ENCODE peak calls at places on chromosomes 5 and 9, in five cellular contexts. J is frontal cortex, H is nephron progenitor cell, Q is T follicular helper cell, X is HT-29. E is an unnamed sample.

GRCh38 chr9:113164536-113165300 is 13.9 kb downstream of the SLC31A2 start:
- DNase-seq in J (peak), H (no peak), Q (no peak), X (no peak), E (no peak)

GRCh38 chr5:142110046-142110531 is 1.5 kb downstream of the NDFIP1 start:
- DNase-seq in J (peak), H (peak), Q (no peak), X (peak), E (no peak)

GRCh38 chr9:6272229-6272597 is 56.0 kb upstream of the TPD52L3 start:
- DNase-seq in J (no peak), H (no peak), Q (no peak), X (no peak), E (no peak)

GRCh38 chr5:82352146-82352791 is 74.1 kb upstream of the RPS23 start:
- DNase-seq in J (no peak), H (no peak), Q (no peak), X (peak), E (no peak)

GRCh38 chr5:74316064-74316586 is 324.4 kb downstream of the ENC1 start:
- DNase-seq in J (no peak), H (peak), Q (no peak), X (peak), E (no peak)

GRCh38 chr5:172149073-172149472 is 39.0 kb downstream of the STK10 start:
- DNase-seq in J (no peak), H (no peak), Q (no peak), X (no peak), E (no peak)

GRCh38 chr9:98316445-98317133 is 61.1 kb upstream of the TBC1D2 start:
- DNase-seq in J (no peak), H (no peak), Q (no peak), X (no peak), E (no peak)

GRCh38 chr5:158313027-158313738 is 454.2 kb upstream of the CLINT1 start:
- DNase-seq in J (no peak), H (no peak), Q (no peak), X (no peak), E (no peak)

GRCh38 chr5:156640751-156641241 is 209.3 kb upstream of the PPP1R2B start:
- DNase-seq in J (no peak), H (no peak), Q (no peak), X (no peak), E (no peak)

GRCh38 chr5:133483406-133484090 is 128.8 kb downstream of the FSTL4 start:
- DNase-seq in J (no peak), H (no peak), Q (no peak), X (no peak), E (no peak)

GRCh38 chr5:129395247-129395646 is 64.9 kb upstream of the ADAMTS19 start:
- DNase-seq in J (no peak), H (no peak), Q (no peak), X (no peak), E (no peak)

GRCh38 chr9:2018764-2019548 is 3.8 kb downstream of the SMARCA2 start:
- DNase-seq in J (no peak), H (no peak), Q (no peak), X (peak), E (no peak)

GRCh38 chr5:7329712-7330111 is 66.2 kb upstream of the ADCY2 start:
- DNase-seq in J (no peak), H (no peak), Q (no peak), X (peak), E (no peak)

GRCh38 chr5:178711572-178711971 is 18.9 kb downstream of the ZNF354A start:
- DNase-seq in J (no peak), H (no peak), Q (no peak), X (no peak), E (no peak)

GRCh38 chr5:145835839-145836222 is 689 bp upstream of the PRELID2 start:
- DNase-seq in J (no peak), H (no peak), Q (no peak), X (no peak), E (no peak)

GRCh38 chr5:91059409-91059808 is 323.7 kb downstream of the ARRDC3 start:
- DNase-seq in J (no peak), H (no peak), Q (no peak), X (no peak), E (no peak)

GRCh38 chr9:109478665-109479380 is 19.3 kb downstream of the PTPN3 start:
- DNase-seq in J (no peak), H (no peak), Q (no peak), X (no peak), E (no peak)

GRCh38 chr9:72858089-72858912 is 94.6 kb downstream of the ALDH1A1 start:
- DNase-seq in J (no peak), H (peak), Q (no peak), X (peak), E (no peak)

GRCh38 chr5:56279979-56280378 is 46.8 kb upstream of the ANKRD55 start:
- DNase-seq in J (no peak), H (no peak), Q (no peak), X (no peak), E (no peak)

GRCh38 chr5:6634327-6634713 is 1.1 kb downstream of the SRD5A1 start:
- DNase-seq in J (no peak), H (no peak), Q (no peak), X (peak), E (no peak)

GRCh38 chr9:101485873-101486692 is 47.6 kb upstream of the RNF20 start:
- DNase-seq in J (peak), H (peak), Q (no peak), X (no peak), E (no peak)

GRCh38 chr5:17727212-17727611 is 93.0 kb downstream of the TAF11L14 start:
- DNase-seq in J (no peak), H (no peak), Q (no peak), X (no peak), E (no peak)

GRCh38 chr9:95167998-95168397 is 149.5 kb downstream of the FANCC start:
- DNase-seq in J (no peak), H (peak), Q (peak), X (peak), E (no peak)

GRCh38 chr9:12697719-12698118 is 4.5 kb downstream of the TYRP1 start:
- DNase-seq in J (no peak), H (no peak), Q (no peak), X (no peak), E (no peak)

GRCh38 chr5:115815693-115816225 is 700 bp downstream of the CDO1 start:
- DNase-seq in J (no peak), H (peak), Q (no peak), X (no peak), E (no peak)

GRCh38 chr9:33186457-33187168 is 19.5 kb upstream of the B4GALT1 start:
- DNase-seq in J (no peak), H (no peak), Q (no peak), X (no peak), E (no peak)

GRCh38 chr9:95316274-95316673 is 1.2 kb downstream of the FANCC start:
- DNase-seq in J (no peak), H (no peak), Q (no peak), X (no peak), E (peak)

GRCh38 chr5:61397937-61398336 is 65.9 kb downstream of the ZSWIM6 start:
- DNase-seq in J (no peak), H (no peak), Q (no peak), X (no peak), E (no peak)

GRCh38 chr9:98214811-98215210 is 22.4 kb upstream of the CORO2A start:
- DNase-seq in J (no peak), H (no peak), Q (no peak), X (no peak), E (no peak)

GRCh38 chr9:129726322-129727160 is 26.3 kb downstream of the PTGES start:
- DNase-seq in J (peak), H (peak), Q (peak), X (peak), E (peak)

GRCh38 chr9:758147-758546 is 83.3 kb upstream of the DMRT1 start:
- DNase-seq in J (no peak), H (no peak), Q (no peak), X (no peak), E (no peak)

GRCh38 chr5:1568201-1568979 is 44.6 kb upstream of the LPCAT1 start:
- DNase-seq in J (no peak), H (no peak), Q (no peak), X (peak), E (no peak)

GRCh38 chr9:115891929-115892328 is 261.7 kb upstream of the PAPPA start:
- DNase-seq in J (no peak), H (no peak), Q (no peak), X (no peak), E (no peak)